ENCODE peak calls at places on chromosomes 2 and 18, in eight cellular contexts. One of them, this sample, is unnamed.

GRCh38 chr2:119996148-119996547 is 16.7 kb upstream of the EPB41L5 start:
- DNase-seq in chondrocyte: no peak
- DNase-seq in MCF 10A: no peak
- DNase-seq in EH: peak; percentile 3
- DNase-seq in astrocyte of the hippocampus: no peak
- DNase-seq in SK-N-SH: no peak
- DNase-seq in NCI-H1105: no peak
- DNase-seq in iPS-NIHi11: no peak
- DNase-seq in this sample: no peak

GRCh38 chr2:112691761-112692370 is 29.0 kb upstream of the NT5DC4 start:
- DNase-seq in NCI-H1105: no peak
- DNase-seq in iPS-NIHi11: no peak
- DNase-seq in astrocyte of the hippocampus: no peak
- DNase-seq in SK-N-SH: no peak
- DNase-seq in MCF 10A: peak; percentile 39
- DNase-seq in EH: no peak
- DNase-seq in chondrocyte: no peak
- DNase-seq in this sample: no peak

GRCh38 chr2:172226244-172227061 is 123.8 kb upstream of the DLX2 start:
- DNase-seq in iPS-NIHi11: no peak
- DNase-seq in EH: no peak
- DNase-seq in chondrocyte: no peak
- DNase-seq in SK-N-SH: no peak
- DNase-seq in NCI-H1105: no peak
- DNase-seq in MCF 10A: no peak
- DNase-seq in astrocyte of the hippocampus: no peak
- DNase-seq in this sample: no peak

GRCh38 chr2:45826889-45827635 is 175.6 kb downstream of the PRKCE start:
- DNase-seq in SK-N-SH: no peak
- DNase-seq in iPS-NIHi11: no peak
- DNase-seq in astrocyte of the hippocampus: peak; percentile 80
- DNase-seq in EH: peak; percentile 82
- DNase-seq in chondrocyte: no peak
- DNase-seq in MCF 10A: peak; percentile 44
- DNase-seq in NCI-H1105: no peak
- DNase-seq in this sample: peak; percentile 47

GRCh38 chr2:124241-124880 is 78.1 kb upstream of the FAM110C start:
- DNase-seq in astrocyte of the hippocampus: peak; percentile 7
- DNase-seq in SK-N-SH: no peak
- DNase-seq in iPS-NIHi11: no peak
- DNase-seq in MCF 10A: peak; percentile 85
- DNase-seq in chondrocyte: no peak
- DNase-seq in NCI-H1105: no peak
- DNase-seq in EH: no peak
- DNase-seq in this sample: no peak

GRCh38 chr2:65373365-65373918 is 59.0 kb downstream of the SPRED2 start:
- DNase-seq in astrocyte of the hippocampus: no peak
- DNase-seq in iPS-NIHi11: no peak
- DNase-seq in EH: no peak
- DNase-seq in NCI-H1105: no peak
- DNase-seq in MCF 10A: no peak
- DNase-seq in chondrocyte: no peak
- DNase-seq in SK-N-SH: no peak
- DNase-seq in this sample: no peak

GRCh38 chr2:167196461-167197252 is 308.4 kb downstream of the XIRP2 start:
- DNase-seq in iPS-NIHi11: peak; percentile 18
- DNase-seq in chondrocyte: no peak
- DNase-seq in MCF 10A: peak; percentile 67
- DNase-seq in NCI-H1105: peak; percentile 67
- DNase-seq in EH: peak; percentile 53
- DNase-seq in astrocyte of the hippocampus: peak; percentile 63
- DNase-seq in SK-N-SH: peak; percentile 55
- DNase-seq in this sample: no peak

GRCh38 chr2:25617948-25618646 is 55.3 kb downstream of the DTNB start:
- DNase-seq in MCF 10A: peak; percentile 79
- DNase-seq in astrocyte of the hippocampus: peak; percentile 89
- DNase-seq in NCI-H1105: no peak
- DNase-seq in chondrocyte: no peak
- DNase-seq in iPS-NIHi11: no peak
- DNase-seq in EH: peak; percentile 90
- DNase-seq in SK-N-SH: no peak
- DNase-seq in this sample: peak; percentile 73

GRCh38 chr2:196170202-196170680 is 1.1 kb downstream of the STK17B start:
- DNase-seq in EH: peak; percentile 60
- DNase-seq in iPS-NIHi11: peak; percentile 7
- DNase-seq in chondrocyte: no peak
- DNase-seq in SK-N-SH: peak; percentile 36
- DNase-seq in MCF 10A: peak; percentile 76
- DNase-seq in astrocyte of the hippocampus: peak; percentile 73
- DNase-seq in NCI-H1105: peak; percentile 4
- DNase-seq in this sample: peak; percentile 12

GRCh38 chr18:5142131-5142530 is 54.9 kb downstream of the AKAIN1 start:
- DNase-seq in astrocyte of the hippocampus: no peak
- DNase-seq in iPS-NIHi11: no peak
- DNase-seq in chondrocyte: no peak
- DNase-seq in NCI-H1105: no peak
- DNase-seq in MCF 10A: no peak
- DNase-seq in EH: no peak
- DNase-seq in SK-N-SH: no peak
- DNase-seq in this sample: no peak